ENCODE peak calls at places on chromosomes 6 and 20, in ten cellular contexts. R is smooth muscle cell of the brain vasculature; U is cardiac muscle cell; Z is NT2/D1; P is stimulated activated CD8-positive, alpha-beta memory T cell treated with anti-CD3 and anti-CD28 coated beads, Interleukin-15, amount 100 ng/mL, for 4 hours; W is stimulated activated CD4-positive, alpha-beta T cell treated with anti-CD3 and anti-CD28 coated beads, Interleukin-1b, Interleukin-23, amount 100 ng/mL, for 24 hours; D is hypothalamus; E is head of caudate nucleus; M is cardiac fibroblast; B is HS-27A. G is an unnamed sample.

GRCh38 chr6:166777096-166777630 is 150.1 kb upstream of the RPS6KA2 start:
- DNase-seq in B (no peak), Z (no peak), R (no peak), U (no peak), W (no peak), D (no peak), E (peak; percentile 4), P (no peak), M (no peak), G (no peak)

GRCh38 chr20:34871966-34872603 is 571 bp downstream of the GGT7 start:
- DNase-seq in W (no peak), P (no peak), M (no peak), B (no peak), U (no peak), E (peak; percentile 16), D (no peak), Z (no peak), R (no peak), G (no peak)

GRCh38 chr6:37800904-37801669 is 18.4 kb upstream of the ZFAND3 start:
- DNase-seq in E (no peak), M (no peak), R (no peak), B (no peak), D (no peak), P (no peak), U (no peak), Z (no peak), W (no peak), G (no peak)

GRCh38 chr6:27582928-27583725 is 110.2 kb upstream of the ZNF184 start:
- DNase-seq in R (no peak), D (no peak), U (peak; percentile 70), M (peak; percentile 65), E (peak; percentile 16), B (peak; percentile 69), W (peak; percentile 33), P (no peak), Z (no peak), G (peak; percentile 85)

GRCh38 chr6:36679043-36679821 is 718 bp downstream of the CDKN1A start:
- DNase-seq in D (peak; percentile 43), M (peak; percentile 65), U (peak; percentile 61), Z (no peak), P (peak; percentile 7), B (peak; percentile 62), R (no peak), W (no peak), E (peak; percentile 37), G (no peak)

GRCh38 chr6:5540375-5540774 is 279.1 kb downstream of the FARS2 start:
- DNase-seq in R (no peak), Z (no peak), D (no peak), B (no peak), W (no peak), E (no peak), P (no peak), U (no peak), M (no peak), G (no peak)

GRCh38 chr6:165990216-165990615 is 177.4 kb downstream of the TBXT start:
- DNase-seq in M (no peak), W (no peak), P (no peak), U (no peak), R (no peak), D (no peak), B (no peak), E (no peak), Z (no peak), G (no peak)

GRCh38 chr20:59412251-59412650 is 111.8 kb downstream of the EDN3 start:
- DNase-seq in P (no peak), M (no peak), D (no peak), R (no peak), B (no peak), Z (no peak), W (no peak), E (no peak), U (no peak), G (no peak)

GRCh38 chr6:36912583-36912982 is 26.8 kb downstream of the C6orf89 start:
- DNase-seq in B (peak; percentile 71), P (no peak), U (peak; percentile 72), D (no peak), W (peak; percentile 28), Z (no peak), E (peak; percentile 68), M (peak; percentile 70), R (no peak), G (no peak)

GRCh38 chr6:10414766-10415592 is at the start of gene TFAP2A:
- DNase-seq in B (no peak), W (no peak), U (peak; percentile 42), D (no peak), M (peak; percentile 61), P (no peak), R (no peak), E (no peak), Z (no peak), G (peak; percentile 83)

GRCh38 chr6:106145144-106145543 is 59.0 kb downstream of the PRDM1 start:
- DNase-seq in M (no peak), U (no peak), W (no peak), R (no peak), B (no peak), D (no peak), P (no peak), E (no peak), Z (no peak), G (no peak)

GRCh38 chr6:15452182-15452941 is 206.5 kb downstream of the JARID2 start:
- DNase-seq in U (no peak), W (no peak), M (no peak), E (no peak), P (no peak), R (no peak), B (no peak), D (no peak), Z (no peak), G (no peak)

GRCh38 chr6:147194652-147195403 is 9.4 kb upstream of the STXBP5 start:
- DNase-seq in W (no peak), Z (no peak), B (no peak), U (no peak), E (no peak), R (no peak), P (no peak), M (no peak), D (no peak), G (no peak)

GRCh38 chr20:38723982-38724602 is at the start of gene SLC32A1:
- DNase-seq in W (no peak), P (no peak), U (no peak), D (peak; percentile 33), R (no peak), B (no peak), Z (no peak), M (no peak), E (peak; percentile 82), G (no peak)

GRCh38 chr6:150417899-150418824 is 49.4 kb downstream of the IYD start:
- DNase-seq in Z (no peak), E (peak; percentile 38), D (peak; percentile 3), U (peak; percentile 87), M (peak; percentile 86), P (no peak), B (no peak), W (no peak), R (peak; percentile 57), G (peak; percentile 88)

GRCh38 chr6:22036267-22036666 is 260.6 kb downstream of the PRL start:
- DNase-seq in W (no peak), P (no peak), B (no peak), Z (peak; percentile 9), E (no peak), M (no peak), U (peak; percentile 6), R (no peak), D (peak; percentile 10), G (no peak)

G was measured in HAP-1.